ENCODE peak calls at places on chromosomes 11 and 22, in seven cellular contexts. M is adrenal gland; J is IMR-90; N is PC-9; Z is CD4-positive, alpha-beta T cell; A is fibroblast of the aortic adventitia; G is kidney. W is an unnamed sample.

GRCh38 chr11:113001709-113002108 is 40.5 kb downstream of the NCAM1 start:
- DNase-seq in J (no peak), M (peak), G (no peak), N (no peak), Z (no peak), A (no peak), W (no peak)

GRCh38 chr11:18710545-18710944 is 12.0 kb downstream of the TMEM86A start:
- DNase-seq in J (no peak), A (no peak), M (no peak), N (no peak), G (no peak), Z (no peak), W (no peak)

GRCh38 chr11:72764503-72764902 is 12.3 kb upstream of the ARAP1 start:
- DNase-seq in N (no peak), G (no peak), Z (no peak), J (no peak), M (no peak), A (no peak), W (no peak)

GRCh38 chr11:980438-981365 is 55.0 kb downstream of the AP2A2 start:
- DNase-seq in Z (no peak), N (no peak), G (no peak), J (no peak), M (no peak), A (peak), W (no peak)

GRCh38 chr11:65063532-65063931 is 5.2 kb upstream of the NAALADL1 start:
- DNase-seq in A (no peak), Z (no peak), J (no peak), M (no peak), N (peak), G (no peak), W (no peak)

GRCh38 chr22:19478086-19478392 is 954 bp downstream of the UFD1 start:
- DNase-seq in M (no peak), N (no peak), J (no peak), Z (no peak), G (no peak), A (no peak), W (no peak)

GRCh38 chr11:64844330-64845124 is at the start of gene CDC42BPG:
- DNase-seq in N (peak), Z (peak), M (no peak), J (peak), G (peak), A (peak), W (peak)

GRCh38 chr11:134275188-134275533 is 1.0 kb upstream of the GLB1L3 start:
- DNase-seq in J (no peak), G (no peak), M (no peak), Z (no peak), A (no peak), N (no peak), W (no peak)

GRCh38 chr11:96317576-96317975 is 25.4 kb downstream of the MAML2 start:
- DNase-seq in N (no peak), Z (no peak), M (no peak), G (no peak), J (no peak), A (no peak), W (no peak)

GRCh38 chr22:39519681-39520053 is 695 bp upstream of the ATF4 start:
- DNase-seq in J (no peak), G (peak), N (no peak), M (peak), A (peak), Z (no peak), W (no peak)

GRCh38 chr22:17161991-17162390 is 2.9 kb upstream of the HDHD5 start:
- DNase-seq in Z (no peak), J (no peak), G (no peak), M (no peak), A (no peak), N (no peak), W (no peak)

GRCh38 chr22:17162731-17163130 is 3.7 kb upstream of the HDHD5 start:
- DNase-seq in A (no peak), Z (no peak), M (no peak), G (no peak), J (no peak), N (no peak), W (no peak)

GRCh38 chr22:17167486-17167885 is 8.4 kb upstream of the HDHD5 start:
- DNase-seq in J (no peak), M (peak), A (no peak), G (no peak), N (no peak), Z (no peak), W (no peak)

GRCh38 chr22:17159504-17159951 is 451 bp upstream of the HDHD5 start:
- DNase-seq in A (peak), J (peak), Z (peak), G (peak), N (peak), M (peak), W (no peak)

GRCh38 chr22:17164392-17165024 is 5.4 kb upstream of the HDHD5 start:
- DNase-seq in G (no peak), M (no peak), A (no peak), J (no peak), N (no peak), Z (no peak), W (no peak)
- TF ChIP-seq CTCF in G (no peak), M (no peak), A (peak), J (peak), N (peak), Z (no peak), W (peak)

DNA sequence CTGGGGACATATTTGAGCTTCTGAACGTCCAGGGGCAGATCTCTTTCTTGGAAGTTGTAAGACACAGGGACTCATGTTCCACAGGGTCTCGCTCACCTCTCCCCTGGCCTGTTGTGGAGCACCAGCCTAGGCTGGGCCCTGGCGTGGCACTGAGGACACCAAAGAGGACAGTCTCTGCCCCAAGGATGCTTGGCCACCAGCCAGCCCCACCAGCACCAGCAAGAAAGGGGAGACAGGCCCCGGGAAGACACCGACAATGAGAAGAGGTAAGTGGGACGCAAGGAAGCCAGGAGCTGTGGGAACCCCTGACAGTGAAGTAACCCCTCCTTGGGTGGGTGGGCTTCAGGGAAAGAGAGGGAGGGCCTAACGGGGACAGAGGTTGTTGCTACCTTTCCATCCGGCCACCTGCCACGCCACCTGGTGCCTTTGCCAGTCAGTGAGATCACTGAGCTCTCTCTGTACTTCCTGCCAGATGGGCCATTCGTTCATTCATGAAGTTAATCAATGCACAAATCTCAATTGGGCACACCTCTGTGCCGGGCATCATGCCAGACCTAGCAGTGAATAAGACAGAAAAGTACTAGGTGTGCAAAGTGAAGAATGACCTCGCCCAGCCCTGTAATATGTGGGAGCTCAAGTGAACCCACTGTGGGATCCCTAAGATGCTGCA is 11.1 kb downstream of the APOL5 start:
- DNase-seq in A (no peak), N (peak), M (no peak), G (peak), J (no peak), Z (no peak), W (no peak)
- TF ChIP-seq CTCF in A (no peak), N (no peak), M (no peak), G (no peak), J (no peak), Z (no peak), W (no peak)

DNA sequence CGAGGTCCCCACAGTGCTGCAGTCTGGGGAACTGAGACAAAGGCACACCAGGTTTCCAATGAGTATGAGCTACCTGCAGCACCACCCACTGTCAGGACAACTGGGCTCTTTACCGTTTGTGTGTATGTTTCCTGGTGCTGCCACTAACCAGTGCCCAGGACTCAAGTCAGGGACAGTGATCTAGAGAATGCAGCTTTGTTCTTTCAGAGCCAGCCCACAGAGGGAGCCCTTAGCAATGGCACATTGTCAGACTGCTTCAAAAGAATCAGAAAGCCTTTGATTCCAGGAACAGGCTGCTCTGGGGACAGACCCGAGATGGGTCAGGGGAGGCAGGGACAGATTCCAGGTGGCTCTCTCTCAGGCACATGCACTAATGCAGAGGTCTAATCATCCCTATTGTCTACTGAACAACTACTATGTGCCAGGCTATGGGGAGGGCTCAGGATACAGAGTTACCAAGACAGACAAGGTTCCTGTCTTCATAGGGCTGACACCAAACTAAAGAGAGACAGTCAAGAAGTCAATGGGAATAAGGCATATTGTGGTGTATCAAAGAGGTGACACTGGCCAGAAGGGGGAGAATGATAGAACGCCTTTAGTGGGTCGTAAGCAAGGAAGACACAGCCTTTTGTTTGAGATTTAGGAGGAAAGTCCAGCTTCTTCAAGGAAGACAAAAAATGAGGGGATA is 103.7 kb downstream of the VPREB1 start:
- DNase-seq in J (no peak), N (no peak), Z (no peak), G (no peak), A (no peak), M (no peak), W (no peak)
- TF ChIP-seq CTCF in J (peak), N (no peak), Z (no peak), G (no peak), A (no peak), M (no peak), W (peak)

GRCh38 chr22:21022955-21023614 is 8.1 kb downstream of the P2RX6 start:
- DNase-seq in N (no peak), G (no peak), M (no peak), Z (no peak), A (no peak), J (no peak), W (no peak)
- TF ChIP-seq CTCF in N (no peak), G (no peak), M (no peak), Z (no peak), A (no peak), J (no peak), W (no peak)

GRCh38 chr11:75259711-75260110 is 19.1 kb downstream of the TPBGL start:
- DNase-seq in M (no peak), N (no peak), Z (no peak), G (peak), A (no peak), J (no peak), W (no peak)
- TF ChIP-seq CTCF in M (no peak), N (no peak), Z (no peak), G (no peak), A (no peak), J (no peak), W (no peak)

GRCh38 chr22:37048133-37048532 is 3.4 kb upstream of the KCTD17 start:
- DNase-seq in N (no peak), J (peak), A (no peak), M (no peak), Z (no peak), G (no peak), W (no peak)

GRCh38 chr22:37043828-37044538 is 7.6 kb upstream of the KCTD17 start:
- DNase-seq in A (peak), Z (peak), G (peak), M (peak), N (peak), J (peak), W (no peak)

GRCh38 chr22:37046589-37046988 is 5.0 kb upstream of the KCTD17 start:
- DNase-seq in Z (no peak), N (no peak), M (no peak), J (no peak), G (no peak), A (no peak), W (no peak)

GRCh38 chr22:37044634-37045625 is 6.6 kb upstream of the KCTD17 start:
- DNase-seq in G (no peak), J (peak), Z (no peak), N (peak), M (no peak), A (no peak), W (no peak)

DNA sequence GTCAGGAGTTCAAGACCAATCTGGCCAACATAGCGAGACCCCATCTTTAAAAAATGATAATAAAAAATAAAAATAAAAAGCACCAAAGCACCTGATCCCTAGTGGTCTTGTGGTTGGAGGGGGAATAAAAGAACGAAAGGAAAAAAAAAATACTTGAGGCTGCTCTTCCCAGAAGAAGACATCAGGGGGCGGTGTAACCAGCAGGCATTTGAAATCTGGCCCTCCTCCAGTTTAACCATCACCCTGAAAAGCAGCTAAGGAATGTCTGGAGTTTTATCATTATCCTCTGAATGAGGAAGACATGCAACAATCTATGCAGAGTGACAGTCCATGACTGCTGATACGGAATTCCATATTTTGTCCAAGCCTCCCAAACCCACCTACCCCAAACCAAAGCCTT is 5.6 kb upstream of the KCTD17 start:
- DNase-seq in N (no peak), A (peak), Z (no peak), M (no peak), G (no peak), J (peak), W (no peak)
- TF ChIP-seq CTCF in N (peak), A (peak), Z (peak), M (peak), G (peak), J (peak), W (peak)

DNA sequence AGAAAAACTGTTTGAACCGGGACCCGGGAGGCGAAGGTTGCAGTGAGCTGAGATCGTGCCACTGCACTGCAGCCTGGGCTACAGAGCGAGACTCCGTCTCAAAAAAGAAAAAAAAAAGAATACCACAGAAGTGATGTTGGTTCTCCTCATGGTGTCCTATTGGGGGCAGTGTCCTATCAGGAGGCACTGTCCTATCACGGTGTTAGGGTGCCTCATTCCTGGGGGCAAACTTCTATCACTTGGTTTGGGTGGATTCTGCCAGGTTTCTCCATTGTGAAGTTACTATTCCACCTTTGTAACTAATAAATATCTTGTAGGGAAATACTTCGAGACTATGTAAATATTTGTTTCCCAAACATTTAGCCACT is 19.6 kb downstream of the PRR14L start:
- DNase-seq in J (no peak), G (no peak), A (no peak), Z (no peak), M (no peak), N (no peak), W (no peak)
- TF ChIP-seq CTCF in J (no peak), G (no peak), A (no peak), Z (no peak), M (no peak), N (peak), W (no peak)

GRCh38 chr22:30763815-30764686 is 69.4 kb downstream of the OSBP2 start:
- DNase-seq in G (no peak), A (peak), Z (peak), M (peak), N (peak), J (peak), W (no peak)
- TF ChIP-seq CTCF in G (peak), A (peak), Z (peak), M (peak), N (peak), J (peak), W (peak)

W was measured in osteocyte.